ENCODE peak calls at places on chromosomes 5 and 9, in six cellular contexts. One of them, this sample, is unnamed.

GRCh38 chr5:78108564-78108963 is 185.9 kb downstream of the AP3B1 start:
- DNase-seq in ovary: no peak
- DNase-seq in Caco-2: no peak
- DNase-seq in A549: no peak
- DNase-seq in left ventricle myocardium inferior: no peak
- DNase-seq in CD4-positive, CD25-positive, alpha-beta regulatory T cell: no peak
- DNase-seq in this sample: no peak

GRCh38 chr5:1124181-1125029 is 12.5 kb upstream of the SLC12A7 start:
- DNase-seq in ovary: no peak
- DNase-seq in Caco-2: no peak
- DNase-seq in A549: no peak
- DNase-seq in left ventricle myocardium inferior: no peak
- DNase-seq in CD4-positive, CD25-positive, alpha-beta regulatory T cell: no peak
- DNase-seq in this sample: no peak

GRCh38 chr9:20437466-20437865 is 184.8 kb downstream of the MLLT3 start:
- DNase-seq in ovary: no peak
- DNase-seq in Caco-2: no peak
- DNase-seq in A549: no peak
- DNase-seq in left ventricle myocardium inferior: no peak
- DNase-seq in CD4-positive, CD25-positive, alpha-beta regulatory T cell: no peak
- DNase-seq in this sample: no peak

GRCh38 chr9:110443146-110443877 is 105.6 kb upstream of the TXNDC8 start:
- DNase-seq in ovary: no peak
- DNase-seq in Caco-2: no peak
- DNase-seq in A549: peak; percentile 19
- DNase-seq in left ventricle myocardium inferior: no peak
- DNase-seq in CD4-positive, CD25-positive, alpha-beta regulatory T cell: no peak
- DNase-seq in this sample: no peak

GRCh38 chr5:74275204-74275992 is 365.1 kb downstream of the ENC1 start:
- DNase-seq in ovary: no peak
- DNase-seq in Caco-2: no peak
- DNase-seq in A549: no peak
- DNase-seq in left ventricle myocardium inferior: no peak
- DNase-seq in CD4-positive, CD25-positive, alpha-beta regulatory T cell: no peak
- DNase-seq in this sample: no peak

GRCh38 chr5:675876-676698 is 17.1 kb downstream of the TPPP start:
- DNase-seq in ovary: peak; percentile 18
- DNase-seq in Caco-2: no peak
- DNase-seq in A549: no peak
- DNase-seq in left ventricle myocardium inferior: peak; percentile 13
- DNase-seq in CD4-positive, CD25-positive, alpha-beta regulatory T cell: no peak
- DNase-seq in this sample: no peak

GRCh38 chr9:130499804-130500263 is 55.1 kb downstream of the ASS1 start:
- DNase-seq in ovary: no peak
- DNase-seq in Caco-2: peak; percentile 66
- DNase-seq in A549: peak; percentile 44
- DNase-seq in left ventricle myocardium inferior: no peak
- DNase-seq in CD4-positive, CD25-positive, alpha-beta regulatory T cell: no peak
- DNase-seq in this sample: no peak

GRCh38 chr5:71974622-71975021 is 132.7 kb upstream of the MAP1B start:
- DNase-seq in ovary: no peak
- DNase-seq in Caco-2: no peak
- DNase-seq in A549: peak; percentile 18
- DNase-seq in left ventricle myocardium inferior: no peak
- DNase-seq in CD4-positive, CD25-positive, alpha-beta regulatory T cell: no peak
- DNase-seq in this sample: no peak

GRCh38 chr9:18208166-18209059 is 265.5 kb upstream of the ADAMTSL1 start:
- DNase-seq in ovary: peak; percentile 29
- DNase-seq in Caco-2: peak; percentile 70
- DNase-seq in A549: peak; percentile 42
- DNase-seq in left ventricle myocardium inferior: no peak
- DNase-seq in CD4-positive, CD25-positive, alpha-beta regulatory T cell: no peak
- DNase-seq in this sample: peak; percentile 67

GRCh38 chr5:82396871-82397514 is 118.8 kb upstream of the RPS23 start:
- DNase-seq in ovary: peak; percentile 31
- DNase-seq in Caco-2: no peak
- DNase-seq in A549: peak; percentile 86
- DNase-seq in left ventricle myocardium inferior: peak; percentile 72
- DNase-seq in CD4-positive, CD25-positive, alpha-beta regulatory T cell: no peak
- DNase-seq in this sample: no peak

GRCh38 chr9:111645806-111646205 is 14.7 kb downstream of the DNAJC25 start:
- DNase-seq in ovary: no peak
- DNase-seq in Caco-2: no peak
- DNase-seq in A549: no peak
- DNase-seq in left ventricle myocardium inferior: no peak
- DNase-seq in CD4-positive, CD25-positive, alpha-beta regulatory T cell: no peak
- DNase-seq in this sample: no peak

GRCh38 chr5:78345485-78345884 is 14.9 kb upstream of the SCAMP1 start:
- DNase-seq in ovary: no peak
- DNase-seq in Caco-2: no peak
- DNase-seq in A549: no peak
- DNase-seq in left ventricle myocardium inferior: no peak
- DNase-seq in CD4-positive, CD25-positive, alpha-beta regulatory T cell: no peak
- DNase-seq in this sample: no peak

GRCh38 chr5:65151632-65152031 is 330.1 kb downstream of the ADAMTS6 start:
- DNase-seq in ovary: no peak
- DNase-seq in Caco-2: no peak
- DNase-seq in A549: peak; percentile 23
- DNase-seq in left ventricle myocardium inferior: no peak
- DNase-seq in CD4-positive, CD25-positive, alpha-beta regulatory T cell: no peak
- DNase-seq in this sample: no peak

GRCh38 chr5:144433140-144433822 is 262.6 kb downstream of the KCTD16 start:
- DNase-seq in ovary: no peak
- DNase-seq in Caco-2: no peak
- DNase-seq in A549: no peak
- DNase-seq in left ventricle myocardium inferior: no peak
- DNase-seq in CD4-positive, CD25-positive, alpha-beta regulatory T cell: no peak
- DNase-seq in this sample: no peak

GRCh38 chr9:93305497-93306020 is 121.6 kb downstream of the WNK2 start:
- DNase-seq in ovary: no peak
- DNase-seq in Caco-2: no peak
- DNase-seq in A549: no peak
- DNase-seq in left ventricle myocardium inferior: no peak
- DNase-seq in CD4-positive, CD25-positive, alpha-beta regulatory T cell: no peak
- DNase-seq in this sample: no peak

GRCh38 chr5:155129513-155129880 is 115.9 kb downstream of the KIF4B start:
- DNase-seq in ovary: no peak
- DNase-seq in Caco-2: no peak
- DNase-seq in A549: peak; percentile 31
- DNase-seq in left ventricle myocardium inferior: no peak
- DNase-seq in CD4-positive, CD25-positive, alpha-beta regulatory T cell: no peak
- DNase-seq in this sample: no peak

GRCh38 chr5:74873525-74874249 is 7.5 kb upstream of the FAM169A start:
- DNase-seq in ovary: no peak
- DNase-seq in Caco-2: no peak
- DNase-seq in A549: no peak
- DNase-seq in left ventricle myocardium inferior: no peak
- DNase-seq in CD4-positive, CD25-positive, alpha-beta regulatory T cell: no peak
- DNase-seq in this sample: no peak

GRCh38 chr5:179310439-179311090 is 34.7 kb downstream of the ADAMTS2 start:
- DNase-seq in ovary: peak; percentile 9
- DNase-seq in Caco-2: no peak
- DNase-seq in A549: no peak
- DNase-seq in left ventricle myocardium inferior: no peak
- DNase-seq in CD4-positive, CD25-positive, alpha-beta regulatory T cell: no peak
- DNase-seq in this sample: no peak

GRCh38 chr5:9861664-9862256 is 231.6 kb upstream of the TAS2R1 start:
- DNase-seq in ovary: no peak
- DNase-seq in Caco-2: no peak
- DNase-seq in A549: no peak
- DNase-seq in left ventricle myocardium inferior: no peak
- DNase-seq in CD4-positive, CD25-positive, alpha-beta regulatory T cell: no peak
- DNase-seq in this sample: no peak

GRCh38 chr9:91042024-91042423 is 240.4 kb downstream of the SYK start:
- DNase-seq in ovary: no peak
- DNase-seq in Caco-2: no peak
- DNase-seq in A549: no peak
- DNase-seq in left ventricle myocardium inferior: no peak
- DNase-seq in CD4-positive, CD25-positive, alpha-beta regulatory T cell: no peak
- DNase-seq in this sample: no peak

GRCh38 chr9:33159760-33160127 is 7.4 kb downstream of the B4GALT1 start:
- DNase-seq in ovary: no peak
- DNase-seq in Caco-2: no peak
- DNase-seq in A549: peak; percentile 66
- DNase-seq in left ventricle myocardium inferior: peak; percentile 58
- DNase-seq in CD4-positive, CD25-positive, alpha-beta regulatory T cell: peak; percentile 43
- DNase-seq in this sample: no peak

GRCh38 chr9:33155393-33155792 is 11.7 kb downstream of the B4GALT1 start:
- DNase-seq in ovary: no peak
- DNase-seq in Caco-2: no peak
- DNase-seq in A549: no peak
- DNase-seq in left ventricle myocardium inferior: no peak
- DNase-seq in CD4-positive, CD25-positive, alpha-beta regulatory T cell: no peak
- DNase-seq in this sample: no peak

GRCh38 chr9:33158555-33159057 is 8.5 kb downstream of the B4GALT1 start:
- DNase-seq in ovary: no peak
- DNase-seq in Caco-2: no peak
- DNase-seq in A549: no peak
- DNase-seq in left ventricle myocardium inferior: no peak
- DNase-seq in CD4-positive, CD25-positive, alpha-beta regulatory T cell: no peak
- DNase-seq in this sample: no peak

GRCh38 chr9:33159058-33159759 is 7.9 kb downstream of the B4GALT1 start:
- DNase-seq in ovary: peak; percentile 86
- DNase-seq in Caco-2: no peak
- DNase-seq in A549: peak; percentile 69
- DNase-seq in left ventricle myocardium inferior: peak; percentile 83
- DNase-seq in CD4-positive, CD25-positive, alpha-beta regulatory T cell: no peak
- DNase-seq in this sample: no peak

DNA sequence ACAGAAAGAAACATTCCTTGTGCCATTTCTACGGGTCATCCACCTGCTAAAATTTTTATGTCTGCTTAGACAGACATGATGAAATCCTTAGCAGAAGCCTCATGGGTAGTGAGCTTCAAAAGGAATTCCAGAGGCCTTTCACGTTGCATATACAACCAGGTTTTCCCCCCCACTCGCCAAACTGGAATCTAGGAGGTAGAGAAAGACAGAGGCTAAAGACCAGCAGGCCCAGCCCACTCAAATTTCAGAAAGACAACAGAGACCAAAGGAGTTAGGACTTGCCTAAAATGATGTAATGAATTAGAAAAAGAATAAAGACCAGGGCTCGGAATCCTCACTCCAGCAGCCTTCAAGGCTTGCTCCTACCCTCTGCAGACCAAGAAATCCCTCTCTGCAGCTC is 9.2 kb downstream of the B4GALT1 start:
- DNase-seq in ovary: no peak
- DNase-seq in Caco-2: peak; percentile 81
- DNase-seq in A549: no peak
- DNase-seq in left ventricle myocardium inferior: no peak
- DNase-seq in CD4-positive, CD25-positive, alpha-beta regulatory T cell: no peak
- DNase-seq in this sample: no peak
- H3K4me1 ChIP-seq in ovary: peaks cover 29% of the 10 kb centered on the region
- H3K4me1 ChIP-seq in Caco-2: peaks cover 84% of the 10 kb centered on the region
- H3K4me1 ChIP-seq in A549: peaks cover 90% of the 10 kb centered on the region
- H3K4me1 ChIP-seq in left ventricle myocardium inferior: peaks cover 97% of the 10 kb centered on the region
- H3K4me1 ChIP-seq in CD4-positive, CD25-positive, alpha-beta regulatory T cell: peaks cover 65% of the 10 kb centered on the region
- H3K4me1 ChIP-seq in this sample: peaks cover 6% of the 10 kb centered on the region

GRCh38 chr5:173759696-173760095 is 128.5 kb upstream of the CPEB4 start:
- DNase-seq in ovary: no peak
- DNase-seq in Caco-2: no peak
- DNase-seq in A549: no peak
- DNase-seq in left ventricle myocardium inferior: no peak
- DNase-seq in CD4-positive, CD25-positive, alpha-beta regulatory T cell: no peak
- DNase-seq in this sample: no peak
- H3K9me3 ChIP-seq in ovary: no peaks in the 10 kb centered on the region
- H3K9me3 ChIP-seq in Caco-2: no peaks in the 10 kb centered on the region
- H3K9me3 ChIP-seq in A549: no peaks in the 10 kb centered on the region
- H3K9me3 ChIP-seq in left ventricle myocardium inferior: no peaks in the 10 kb centered on the region
- H3K9me3 ChIP-seq in CD4-positive, CD25-positive, alpha-beta regulatory T cell: no peaks in the 10 kb centered on the region
- H3K9me3 ChIP-seq in this sample: no peaks in the 10 kb centered on the region

DNA sequence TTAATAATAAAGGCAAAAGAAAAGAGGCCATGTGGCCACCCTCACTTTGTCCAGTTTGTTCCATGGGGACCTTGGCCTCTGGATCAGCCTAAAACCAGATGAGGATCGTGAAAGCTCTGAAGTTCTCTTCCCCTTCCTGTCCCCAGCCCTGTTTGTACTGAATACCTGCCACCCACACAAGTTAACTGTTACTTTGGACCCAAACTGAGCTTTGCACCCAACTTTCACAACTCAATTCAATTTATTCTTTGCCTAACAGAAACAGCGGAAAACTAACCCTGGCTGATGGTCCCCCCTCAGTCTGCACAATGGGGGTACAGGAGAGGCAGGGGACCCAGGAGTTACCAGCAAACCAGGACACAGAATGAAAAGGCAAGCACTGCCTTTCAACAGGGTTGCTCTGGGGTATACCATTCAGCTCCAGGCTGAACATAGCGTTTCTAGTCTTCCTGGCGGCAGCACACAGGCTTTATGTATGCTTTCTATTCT is 28.2 kb downstream of the ABCA1 start:
- DNase-seq in ovary: no peak
- DNase-seq in Caco-2: no peak
- DNase-seq in A549: no peak
- DNase-seq in left ventricle myocardium inferior: no peak
- DNase-seq in CD4-positive, CD25-positive, alpha-beta regulatory T cell: no peak
- DNase-seq in this sample: no peak
- H3K4me1 ChIP-seq in ovary: peaks cover 5% of the 10 kb centered on the region
- H3K4me1 ChIP-seq in Caco-2: peaks cover 14% of the 10 kb centered on the region
- H3K4me1 ChIP-seq in A549: no peaks in the 10 kb centered on the region
- H3K4me1 ChIP-seq in left ventricle myocardium inferior: peaks cover 76% of the 10 kb centered on the region
- H3K4me1 ChIP-seq in CD4-positive, CD25-positive, alpha-beta regulatory T cell: no peaks in the 10 kb centered on the region
- H3K4me1 ChIP-seq in this sample: peaks cover 2% of the 10 kb centered on the region

GRCh38 chr9:109083141-109083540 is 36.6 kb downstream of the TMEM245 start:
- DNase-seq in ovary: no peak
- DNase-seq in Caco-2: no peak
- DNase-seq in A549: no peak
- DNase-seq in left ventricle myocardium inferior: no peak
- DNase-seq in CD4-positive, CD25-positive, alpha-beta regulatory T cell: no peak
- DNase-seq in this sample: no peak

GRCh38 chr9:109085510-109085909 is 34.2 kb downstream of the TMEM245 start:
- DNase-seq in ovary: no peak
- DNase-seq in Caco-2: peak; percentile 73
- DNase-seq in A549: no peak
- DNase-seq in left ventricle myocardium inferior: no peak
- DNase-seq in CD4-positive, CD25-positive, alpha-beta regulatory T cell: no peak
- DNase-seq in this sample: no peak

GRCh38 chr9:109083813-109084405 is 35.8 kb downstream of the TMEM245 start:
- DNase-seq in ovary: no peak
- DNase-seq in Caco-2: no peak
- DNase-seq in A549: no peak
- DNase-seq in left ventricle myocardium inferior: no peak
- DNase-seq in CD4-positive, CD25-positive, alpha-beta regulatory T cell: no peak
- DNase-seq in this sample: no peak

GRCh38 chr9:109086221-109086620 is 33.5 kb downstream of the TMEM245 start:
- DNase-seq in ovary: no peak
- DNase-seq in Caco-2: no peak
- DNase-seq in A549: peak; percentile 27
- DNase-seq in left ventricle myocardium inferior: no peak
- DNase-seq in CD4-positive, CD25-positive, alpha-beta regulatory T cell: no peak
- DNase-seq in this sample: no peak

DNA sequence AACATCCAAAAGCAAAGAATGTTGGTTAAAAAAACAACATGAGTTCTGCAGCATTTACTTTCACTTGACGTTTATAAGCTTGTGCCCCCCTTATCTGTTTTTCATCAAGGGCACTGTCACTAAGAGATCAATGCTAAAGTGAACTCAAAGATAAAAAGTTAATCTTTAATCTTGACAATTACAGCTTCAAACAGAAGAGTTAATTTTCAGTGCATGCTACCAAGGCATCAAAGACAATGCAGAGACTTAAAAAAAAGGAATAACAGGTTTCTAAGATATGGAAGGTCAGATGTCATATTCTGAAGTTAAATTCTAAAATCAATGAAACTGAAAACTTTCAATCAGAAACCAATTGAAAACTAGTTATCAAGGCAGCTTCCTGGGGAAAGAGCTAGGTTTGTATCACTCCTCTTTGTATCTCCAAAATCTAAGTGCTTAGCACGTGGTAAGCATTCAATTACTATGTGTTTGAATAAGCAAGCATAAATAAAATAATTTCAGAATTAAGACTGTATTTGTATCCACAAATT is 37.6 kb downstream of the TMEM245 start:
- DNase-seq in ovary: no peak
- DNase-seq in Caco-2: peak; percentile 29
- DNase-seq in A549: no peak
- DNase-seq in left ventricle myocardium inferior: no peak
- DNase-seq in CD4-positive, CD25-positive, alpha-beta regulatory T cell: no peak
- DNase-seq in this sample: no peak
- H3K9me3 ChIP-seq in ovary: no peaks in the 10 kb centered on the region
- H3K9me3 ChIP-seq in Caco-2: no peaks in the 10 kb centered on the region
- H3K9me3 ChIP-seq in A549: no peaks in the 10 kb centered on the region
- H3K9me3 ChIP-seq in left ventricle myocardium inferior: no peaks in the 10 kb centered on the region
- H3K9me3 ChIP-seq in CD4-positive, CD25-positive, alpha-beta regulatory T cell: no peaks in the 10 kb centered on the region
- H3K9me3 ChIP-seq in this sample: no peaks in the 10 kb centered on the region